ENCODE peak calls at places on chromosomes 11 and 22, in five cellular contexts. L is activated CD4-positive, alpha-beta T cell treated with anti-CD3 and anti-CD28 coated beads, Interleukin-2, amount 10 ng/mL, durations not matched to agents 7 days and 5 days; R is neural crest cell; G is Calu3; B is H9. H is an unnamed sample.

GRCh38 chr11:118290923-118291322 is 13.6 kb upstream of the CD3E start:
- DNase-seq in L (peak), R (no peak), G (peak), B (peak), H (peak)

GRCh38 chr22:48921411-48921903 is 906.2 kb downstream of the BRD1 start:
- DNase-seq in L (no peak), R (no peak), G (no peak), B (no peak), H (no peak)

GRCh38 chr11:117959438-117960149 is 26.6 kb upstream of the IL10RA start:
- DNase-seq in L (no peak), R (no peak), G (no peak), B (no peak), H (peak)

GRCh38 chr11:43164831-43165230 is 147.0 kb upstream of the API5 start:
- DNase-seq in L (no peak), R (no peak), G (no peak), B (no peak), H (no peak)

GRCh38 chr22:16954060-16954403 is 54.0 kb downstream of the GAB4 start:
- DNase-seq in L (no peak), R (no peak), G (no peak), B (peak), H (no peak)

GRCh38 chr22:50506611-50507420 is 686 bp downstream of the LMF2 start:
- DNase-seq in L (no peak), R (no peak), G (no peak), B (peak), H (peak)

GRCh38 chr11:88420165-88420781 is 82.7 kb upstream of the CTSC start:
- DNase-seq in L (no peak), R (no peak), G (no peak), B (no peak), H (no peak)

GRCh38 chr11:2739531-2740274 is 39.9 kb upstream of the KCNQ1OT1 start:
- DNase-seq in L (no peak), R (no peak), G (no peak), B (no peak), H (no peak)

GRCh38 chr22:46596032-46596441 is 24.1 kb upstream of the GRAMD4 start:
- DNase-seq in L (no peak), R (no peak), G (no peak), B (no peak), H (no peak)

GRCh38 chr11:65851083-65851579 is 6.8 kb downstream of the CFL1 start:
- DNase-seq in L (no peak), R (peak), G (no peak), B (peak), H (no peak)

GRCh38 chr11:8812438-8812837 is 98.6 kb upstream of the AKIP1 start:
- DNase-seq in L (no peak), R (no peak), G (peak), B (no peak), H (no peak)

GRCh38 chr11:9332655-9333054 is 18.3 kb upstream of the TMEM41B start:
- DNase-seq in L (no peak), R (no peak), G (no peak), B (no peak), H (no peak)

GRCh38 chr11:14609902-14610301 is 33.7 kb upstream of the PDE3B start:
- DNase-seq in L (no peak), R (no peak), G (no peak), B (no peak), H (no peak)

GRCh38 chr11:86575927-86576326 is 96.5 kb downstream of the ME3 start:
- DNase-seq in L (no peak), R (no peak), G (no peak), B (no peak), H (no peak)

GRCh38 chr22:45400046-45400445 is 13.4 kb downstream of the SMC1B start:
- DNase-seq in L (no peak), R (no peak), G (no peak), B (no peak), H (no peak)

GRCh38 chr11:119741369-119742262 is 12.6 kb upstream of the NECTIN1 start:
- DNase-seq in L (peak), R (peak), G (peak), B (peak), H (peak)

GRCh38 chr22:41668971-41669911 is 19.4 kb downstream of the SNU13 start:
- DNase-seq in L (no peak), R (no peak), G (no peak), B (no peak), H (no peak)